ENCODE peak calls at places on chromosomes 4 and X, in nine cellular contexts. One of them, this sample, is unnamed.

GRCh38 chr4:70901607-70901983 is 574 bp upstream of the MOB1B start:
- DNase-seq in pancreas: no peak
- DNase-seq in heart left ventricle: no peak
- DNase-seq in mammary epithelial cell: peak; percentile 2
- DNase-seq in psoas muscle: no peak
- DNase-seq in Caco-2: no peak
- DNase-seq in adrenal gland: no peak
- DNase-seq in suprapubic skin: no peak
- DNase-seq in CD8-positive, alpha-beta memory T cell: no peak
- DNase-seq in this sample: no peak

GRCh38 chr4:74555231-74555630 is 110.3 kb downstream of the AREG start:
- DNase-seq in pancreas: no peak
- DNase-seq in heart left ventricle: no peak
- DNase-seq in mammary epithelial cell: peak; percentile 84
- DNase-seq in psoas muscle: no peak
- DNase-seq in Caco-2: no peak
- DNase-seq in adrenal gland: no peak
- DNase-seq in suprapubic skin: no peak
- DNase-seq in CD8-positive, alpha-beta memory T cell: no peak
- DNase-seq in this sample: no peak

GRCh38 chr4:108030332-108030731 is 40.6 kb downstream of the HADH start:
- DNase-seq in pancreas: no peak
- DNase-seq in heart left ventricle: no peak
- DNase-seq in mammary epithelial cell: peak; percentile 63
- DNase-seq in psoas muscle: no peak
- DNase-seq in Caco-2: peak; percentile 58
- DNase-seq in adrenal gland: peak; percentile 80
- DNase-seq in suprapubic skin: no peak
- DNase-seq in CD8-positive, alpha-beta memory T cell: peak; percentile 21
- DNase-seq in this sample: no peak

GRCh38 chr4:74032064-74032463 is 6.4 kb downstream of the CXCL3 start:
- DNase-seq in pancreas: no peak
- DNase-seq in heart left ventricle: peak; percentile 14
- DNase-seq in mammary epithelial cell: no peak
- DNase-seq in psoas muscle: no peak
- DNase-seq in Caco-2: no peak
- DNase-seq in adrenal gland: no peak
- DNase-seq in suprapubic skin: no peak
- DNase-seq in CD8-positive, alpha-beta memory T cell: no peak
- DNase-seq in this sample: no peak

GRCh38 chr4:92969650-92970370 is 666.0 kb downstream of the GRID2 start:
- DNase-seq in pancreas: no peak
- DNase-seq in heart left ventricle: no peak
- DNase-seq in mammary epithelial cell: peak; percentile 80
- DNase-seq in psoas muscle: no peak
- DNase-seq in Caco-2: no peak
- DNase-seq in adrenal gland: no peak
- DNase-seq in suprapubic skin: no peak
- DNase-seq in CD8-positive, alpha-beta memory T cell: no peak
- DNase-seq in this sample: no peak

GRCh38 chr4:12884846-12885796 is 599.0 kb downstream of the RAB28 start:
- DNase-seq in pancreas: no peak
- DNase-seq in heart left ventricle: no peak
- DNase-seq in mammary epithelial cell: no peak
- DNase-seq in psoas muscle: no peak
- DNase-seq in Caco-2: no peak
- DNase-seq in adrenal gland: no peak
- DNase-seq in suprapubic skin: no peak
- DNase-seq in CD8-positive, alpha-beta memory T cell: no peak
- DNase-seq in this sample: no peak

GRCh38 chrX:10615931-10616780 is 4.2 kb downstream of the MID1 start:
- DNase-seq in pancreas: peak; percentile 38
- DNase-seq in heart left ventricle: peak; percentile 35
- DNase-seq in mammary epithelial cell: no peak
- DNase-seq in psoas muscle: no peak
- DNase-seq in Caco-2: peak; percentile 42
- DNase-seq in adrenal gland: peak; percentile 65
- DNase-seq in suprapubic skin: no peak
- DNase-seq in CD8-positive, alpha-beta memory T cell: no peak
- DNase-seq in this sample: no peak

GRCh38 chrX:40748977-40749376 is 13.6 kb upstream of the MED14 start:
- DNase-seq in pancreas: no peak
- DNase-seq in heart left ventricle: no peak
- DNase-seq in mammary epithelial cell: no peak
- DNase-seq in psoas muscle: no peak
- DNase-seq in Caco-2: no peak
- DNase-seq in adrenal gland: no peak
- DNase-seq in suprapubic skin: no peak
- DNase-seq in CD8-positive, alpha-beta memory T cell: no peak
- DNase-seq in this sample: no peak

GRCh38 chr4:601612-602558 is 23.5 kb upstream of the PDE6B start:
- DNase-seq in pancreas: no peak
- DNase-seq in heart left ventricle: no peak
- DNase-seq in mammary epithelial cell: no peak
- DNase-seq in psoas muscle: no peak
- DNase-seq in Caco-2: no peak
- DNase-seq in adrenal gland: peak; percentile 14
- DNase-seq in suprapubic skin: no peak
- DNase-seq in CD8-positive, alpha-beta memory T cell: no peak
- DNase-seq in this sample: no peak

GRCh38 chr4:36304138-36304681 is 22.8 kb downstream of the DTHD1 start:
- DNase-seq in pancreas: no peak
- DNase-seq in heart left ventricle: no peak
- DNase-seq in mammary epithelial cell: no peak
- DNase-seq in psoas muscle: no peak
- DNase-seq in Caco-2: no peak
- DNase-seq in adrenal gland: no peak
- DNase-seq in suprapubic skin: no peak
- DNase-seq in CD8-positive, alpha-beta memory T cell: no peak
- DNase-seq in this sample: no peak

GRCh38 chr4:36310237-36310636 is 28.8 kb downstream of the DTHD1 start:
- DNase-seq in pancreas: no peak
- DNase-seq in heart left ventricle: no peak
- DNase-seq in mammary epithelial cell: no peak
- DNase-seq in psoas muscle: no peak
- DNase-seq in Caco-2: no peak
- DNase-seq in adrenal gland: no peak
- DNase-seq in suprapubic skin: no peak
- DNase-seq in CD8-positive, alpha-beta memory T cell: no peak
- DNase-seq in this sample: no peak

GRCh38 chr4:36312511-36312910 is 31.1 kb downstream of the DTHD1 start:
- DNase-seq in pancreas: no peak
- DNase-seq in heart left ventricle: no peak
- DNase-seq in mammary epithelial cell: no peak
- DNase-seq in psoas muscle: no peak
- DNase-seq in Caco-2: no peak
- DNase-seq in adrenal gland: no peak
- DNase-seq in suprapubic skin: no peak
- DNase-seq in CD8-positive, alpha-beta memory T cell: no peak
- DNase-seq in this sample: no peak

GRCh38 chr4:36310793-36311192 is 29.4 kb downstream of the DTHD1 start:
- DNase-seq in pancreas: no peak
- DNase-seq in heart left ventricle: peak; percentile 33
- DNase-seq in mammary epithelial cell: no peak
- DNase-seq in psoas muscle: no peak
- DNase-seq in Caco-2: no peak
- DNase-seq in adrenal gland: no peak
- DNase-seq in suprapubic skin: no peak
- DNase-seq in CD8-positive, alpha-beta memory T cell: no peak
- DNase-seq in this sample: no peak

DNA sequence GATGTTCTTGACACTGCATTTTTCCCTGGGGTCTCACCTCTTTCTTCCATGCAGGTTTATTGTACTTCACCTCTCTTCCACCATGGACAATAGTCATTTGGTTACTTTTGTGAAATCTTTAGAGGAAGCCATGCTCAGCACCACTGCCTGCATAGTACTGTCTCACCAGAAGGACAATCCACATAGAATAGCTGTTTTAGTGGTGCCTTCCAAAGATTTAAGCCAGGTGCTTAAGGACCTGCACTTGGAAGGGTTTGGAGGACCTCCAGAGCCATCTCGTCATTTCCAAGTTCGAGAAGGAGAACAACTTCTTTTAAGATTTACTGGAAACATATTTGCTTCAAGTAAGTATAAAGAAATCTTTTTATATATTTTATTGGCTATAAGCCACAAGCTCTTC is 26.7 kb downstream of the DTHD1 start:
- DNase-seq in pancreas: no peak
- DNase-seq in heart left ventricle: no peak
- DNase-seq in mammary epithelial cell: no peak
- DNase-seq in psoas muscle: no peak
- DNase-seq in Caco-2: no peak
- DNase-seq in adrenal gland: no peak
- DNase-seq in suprapubic skin: no peak
- DNase-seq in CD8-positive, alpha-beta memory T cell: no peak
- DNase-seq in this sample: no peak
- H3K4me1 ChIP-seq in pancreas: no peaks in the 10 kb centered on the region
- H3K4me1 ChIP-seq in heart left ventricle: no peaks in the 10 kb centered on the region
- H3K4me1 ChIP-seq in mammary epithelial cell: no peaks in the 10 kb centered on the region
- H3K4me1 ChIP-seq in psoas muscle: no peaks in the 10 kb centered on the region
- H3K4me1 ChIP-seq in Caco-2: no peaks in the 10 kb centered on the region
- H3K4me1 ChIP-seq in adrenal gland: no peaks in the 10 kb centered on the region
- H3K4me1 ChIP-seq in suprapubic skin: no peaks in the 10 kb centered on the region
- H3K4me1 ChIP-seq in CD8-positive, alpha-beta memory T cell: peaks cover 13% of the 10 kb centered on the region
- H3K4me1 ChIP-seq in this sample: no peaks in the 10 kb centered on the region

DNA sequence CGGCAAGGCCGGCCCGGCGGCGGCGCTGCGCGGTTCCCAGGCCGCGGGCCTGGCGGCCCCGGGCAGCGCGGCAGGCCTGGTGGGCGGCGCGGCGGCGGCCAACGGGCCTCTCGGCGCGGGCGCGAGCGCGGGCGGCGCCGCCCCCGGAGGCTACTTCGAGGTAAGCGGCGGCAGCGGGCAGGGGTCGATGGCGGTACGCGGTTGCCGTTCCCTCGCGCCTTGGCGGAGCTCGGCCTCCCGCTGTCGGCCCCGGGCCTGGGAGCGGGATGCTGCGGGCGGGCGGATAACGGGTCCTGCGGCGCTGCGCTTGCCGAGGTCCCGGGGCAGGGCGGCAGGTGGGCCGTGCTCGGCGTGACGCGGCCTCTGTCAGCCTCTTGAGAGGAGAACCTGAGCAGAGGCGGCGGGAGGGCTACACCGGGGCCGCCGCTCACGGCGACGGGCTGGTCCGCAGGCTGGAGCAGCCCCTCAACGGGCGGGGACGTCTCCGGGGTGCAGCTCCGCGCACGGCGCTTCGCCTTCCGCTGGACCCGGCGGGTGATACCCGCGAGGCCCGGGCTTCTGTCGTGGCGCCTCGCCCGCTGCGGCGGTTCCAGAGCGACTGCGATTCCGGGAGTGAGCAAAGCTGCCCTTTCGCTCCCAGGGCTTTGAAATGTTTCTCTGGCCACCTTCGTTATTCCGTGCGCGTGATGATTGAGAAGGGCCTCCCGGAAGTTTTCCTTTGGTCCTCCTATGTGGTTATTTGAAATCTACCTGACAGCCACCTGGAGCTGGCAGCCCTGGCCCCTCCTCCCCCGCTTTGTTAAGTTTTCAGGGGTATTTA is 774 bp downstream of the FAM193A start:
- DNase-seq in pancreas: peak; percentile 34
- DNase-seq in heart left ventricle: peak; percentile 23
- DNase-seq in mammary epithelial cell: peak; percentile 52
- DNase-seq in psoas muscle: peak; percentile 61
- DNase-seq in Caco-2: peak; percentile 45
- DNase-seq in adrenal gland: peak; percentile 69
- DNase-seq in suprapubic skin: no peak
- DNase-seq in CD8-positive, alpha-beta memory T cell: peak; percentile 46
- DNase-seq in this sample: peak; percentile 71
- H3K4me1 ChIP-seq in pancreas: no peaks in the 10 kb centered on the region
- H3K4me1 ChIP-seq in heart left ventricle: peaks cover 25% of the 10 kb centered on the region
- H3K4me1 ChIP-seq in mammary epithelial cell: peaks cover 13% of the 10 kb centered on the region
- H3K4me1 ChIP-seq in psoas muscle: peaks cover 39% of the 10 kb centered on the region
- H3K4me1 ChIP-seq in Caco-2: no peaks in the 10 kb centered on the region
- H3K4me1 ChIP-seq in adrenal gland: peaks cover 22% of the 10 kb centered on the region
- H3K4me1 ChIP-seq in suprapubic skin: peaks cover 29% of the 10 kb centered on the region
- H3K4me1 ChIP-seq in CD8-positive, alpha-beta memory T cell: peaks cover 27% of the 10 kb centered on the region
- H3K4me1 ChIP-seq in this sample: no peaks in the 10 kb centered on the region

GRCh38 chr4:184284336-184284690 is 66.6 kb upstream of the ENPP6 start:
- DNase-seq in pancreas: no peak
- DNase-seq in heart left ventricle: no peak
- DNase-seq in mammary epithelial cell: no peak
- DNase-seq in psoas muscle: no peak
- DNase-seq in Caco-2: no peak
- DNase-seq in adrenal gland: no peak
- DNase-seq in suprapubic skin: no peak
- DNase-seq in CD8-positive, alpha-beta memory T cell: no peak
- DNase-seq in this sample: no peak
- H3K4me1 ChIP-seq in pancreas: no peaks in the 10 kb centered on the region
- H3K4me1 ChIP-seq in heart left ventricle: no peaks in the 10 kb centered on the region
- H3K4me1 ChIP-seq in mammary epithelial cell: peaks cover 19% of the 10 kb centered on the region
- H3K4me1 ChIP-seq in psoas muscle: peaks cover 11% of the 10 kb centered on the region
- H3K4me1 ChIP-seq in Caco-2: peaks cover 18% of the 10 kb centered on the region
- H3K4me1 ChIP-seq in adrenal gland: peaks cover 8% of the 10 kb centered on the region
- H3K4me1 ChIP-seq in suprapubic skin: peaks cover 49% of the 10 kb centered on the region
- H3K4me1 ChIP-seq in CD8-positive, alpha-beta memory T cell: peaks cover 52% of the 10 kb centered on the region
- H3K4me1 ChIP-seq in this sample: no peaks in the 10 kb centered on the region

GRCh38 chrX:111007238-111007637 is 88.8 kb upstream of the PAK3 start:
- DNase-seq in pancreas: no peak
- DNase-seq in heart left ventricle: no peak
- DNase-seq in mammary epithelial cell: no peak
- DNase-seq in psoas muscle: no peak
- DNase-seq in Caco-2: no peak
- DNase-seq in adrenal gland: no peak
- DNase-seq in suprapubic skin: no peak
- DNase-seq in CD8-positive, alpha-beta memory T cell: no peak
- DNase-seq in this sample: no peak

GRCh38 chrX:111006119-111006518 is 89.9 kb upstream of the PAK3 start:
- DNase-seq in pancreas: no peak
- DNase-seq in heart left ventricle: no peak
- DNase-seq in mammary epithelial cell: no peak
- DNase-seq in psoas muscle: no peak
- DNase-seq in Caco-2: no peak
- DNase-seq in adrenal gland: no peak
- DNase-seq in suprapubic skin: no peak
- DNase-seq in CD8-positive, alpha-beta memory T cell: no peak
- DNase-seq in this sample: no peak

GRCh38 chrX:111003118-111003517 is 92.9 kb upstream of the PAK3 start:
- DNase-seq in pancreas: no peak
- DNase-seq in heart left ventricle: no peak
- DNase-seq in mammary epithelial cell: no peak
- DNase-seq in psoas muscle: no peak
- DNase-seq in Caco-2: no peak
- DNase-seq in adrenal gland: no peak
- DNase-seq in suprapubic skin: no peak
- DNase-seq in CD8-positive, alpha-beta memory T cell: no peak
- DNase-seq in this sample: no peak

GRCh38 chrX:111008126-111008525 is 87.9 kb upstream of the PAK3 start:
- DNase-seq in pancreas: no peak
- DNase-seq in heart left ventricle: no peak
- DNase-seq in mammary epithelial cell: no peak
- DNase-seq in psoas muscle: no peak
- DNase-seq in Caco-2: no peak
- DNase-seq in adrenal gland: no peak
- DNase-seq in suprapubic skin: no peak
- DNase-seq in CD8-positive, alpha-beta memory T cell: no peak
- DNase-seq in this sample: no peak

DNA sequence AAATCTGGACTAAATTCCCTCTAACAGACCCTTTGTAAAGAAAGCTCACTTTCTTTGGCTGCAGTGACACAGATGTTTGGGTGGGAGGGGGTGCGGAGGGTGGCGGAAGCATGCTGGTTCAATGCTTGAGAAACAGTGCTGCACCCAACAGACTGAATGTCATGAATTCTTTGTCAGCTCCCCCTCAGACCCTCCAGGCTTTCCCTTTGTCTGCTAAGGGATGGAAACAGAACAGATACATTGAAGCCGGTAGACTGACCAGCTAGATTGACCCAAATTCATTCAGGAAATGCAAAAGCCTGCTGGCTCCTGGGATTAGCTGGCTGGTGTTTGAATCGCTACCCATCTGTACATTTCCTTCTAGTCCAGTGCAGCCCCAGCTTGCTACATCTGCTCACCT is 90.8 kb upstream of the PAK3 start:
- DNase-seq in pancreas: no peak
- DNase-seq in heart left ventricle: no peak
- DNase-seq in mammary epithelial cell: no peak
- DNase-seq in psoas muscle: no peak
- DNase-seq in Caco-2: no peak
- DNase-seq in adrenal gland: no peak
- DNase-seq in suprapubic skin: no peak
- DNase-seq in CD8-positive, alpha-beta memory T cell: no peak
- DNase-seq in this sample: no peak
- H3K4me1 ChIP-seq in pancreas: no peaks in the 10 kb centered on the region
- H3K4me1 ChIP-seq in heart left ventricle: no peaks in the 10 kb centered on the region
- H3K4me1 ChIP-seq in mammary epithelial cell: no peaks in the 10 kb centered on the region
- H3K4me1 ChIP-seq in psoas muscle: no peaks in the 10 kb centered on the region
- H3K4me1 ChIP-seq in Caco-2: no peaks in the 10 kb centered on the region
- H3K4me1 ChIP-seq in adrenal gland: no peaks in the 10 kb centered on the region
- H3K4me1 ChIP-seq in suprapubic skin: no peaks in the 10 kb centered on the region
- H3K4me1 ChIP-seq in CD8-positive, alpha-beta memory T cell: no peaks in the 10 kb centered on the region
- H3K4me1 ChIP-seq in this sample: no peaks in the 10 kb centered on the region

This sample was measured in right lobe of liver.